ENCODE peak calls at places on chromosomes 4 and X, in nine cellular contexts. V, B, U, P, F, A, L, E and G are unnamed samples.

GRCh38 chr4:75950416-75950815 is 9.6 kb upstream of the NAAA start:
- DNase-seq in V (no peak), B (no peak), U (no peak), P (no peak), F (no peak), A (no peak), L (no peak), E (no peak), G (no peak)

GRCh38 chrX:103343105-103343504 is 13.1 kb downstream of the TCEAL7 start:
- DNase-seq in V (peak; percentile 52), B (peak; percentile 72), U (peak; percentile 32), P (no peak), F (peak; percentile 20), A (peak; percentile 30), L (peak; percentile 27), E (peak; percentile 44), G (no peak)

GRCh38 chr4:56828784-56829535 is 7.5 kb upstream of the SPINK2 start:
- DNase-seq in V (no peak), B (no peak), U (peak; percentile 91), P (no peak), F (no peak), A (no peak), L (no peak), E (no peak), G (no peak)

GRCh38 chr4:81164623-81165416 is 50.2 kb downstream of the PRKG2 start:
- DNase-seq in V (no peak), B (no peak), U (no peak), P (peak; percentile 76), F (no peak), A (no peak), L (no peak), E (no peak), G (no peak)

GRCh38 chr4:121778991-121779628 is 14.1 kb upstream of the SMIM43 start:
- DNase-seq in V (no peak), B (no peak), U (no peak), P (no peak), F (no peak), A (no peak), L (no peak), E (no peak), G (no peak)

GRCh38 chrX:96372313-96373046 is 312.2 kb upstream of the DIAPH2 start:
- DNase-seq in V (peak; percentile 37), B (no peak), U (peak; percentile 59), P (no peak), F (peak; percentile 15), A (peak; percentile 10), L (no peak), E (peak; percentile 14), G (no peak)

GRCh38 chrX:17042046-17042445 is 95.6 kb downstream of the REPS2 start:
- DNase-seq in V (no peak), B (no peak), U (no peak), P (no peak), F (no peak), A (no peak), L (no peak), E (no peak), G (no peak)

GRCh38 chr4:165207431-165208321 is at the start of gene KLHL2:
- DNase-seq in V (peak; percentile 88), B (peak; percentile 43), U (peak; percentile 82), P (no peak), F (peak; percentile 88), A (peak; percentile 69), L (peak; percentile 72), E (peak; percentile 94), G (no peak)

GRCh38 chr4:26482508-26483462 is 7.5 kb downstream of the CCKAR start:
- DNase-seq in V (no peak), B (no peak), U (no peak), P (no peak), F (no peak), A (no peak), L (no peak), E (no peak), G (no peak)

GRCh38 chrX:11641368-11641767 is 24.4 kb downstream of the ARHGAP6 start:
- DNase-seq in V (no peak), B (no peak), U (no peak), P (no peak), F (no peak), A (no peak), L (no peak), E (no peak), G (no peak)

GRCh38 chr4:3809028-3809427 is 42.8 kb downstream of the ADRA2C start:
- DNase-seq in V (no peak), B (no peak), U (no peak), P (no peak), F (no peak), A (no peak), L (no peak), E (no peak), G (no peak)

GRCh38 chr4:109302366-109303140 is at the start of gene COL25A1:
- DNase-seq in V (peak; percentile 50), B (peak; percentile 6), U (peak; percentile 78), P (peak; percentile 4), F (peak; percentile 21), A (peak; percentile 12), L (peak; percentile 94), E (peak; percentile 40), G (no peak)

GRCh38 chr4:30717208-30718020 is 2.8 kb upstream of the PCDH7 start:
- DNase-seq in V (no peak), B (no peak), U (peak; percentile 88), P (no peak), F (peak; percentile 34), A (peak; percentile 58), L (peak; percentile 76), E (peak; percentile 49), G (no peak)

GRCh38 chr4:82519776-82520175 is 42.0 kb downstream of the TMEM150C start:
- DNase-seq in V (no peak), B (no peak), U (peak; percentile 61), P (no peak), F (no peak), A (no peak), L (no peak), E (no peak), G (no peak)

GRCh38 chrX:130091976-130092522 is 18.2 kb downstream of the ELF4 start:
- DNase-seq in V (no peak), B (no peak), U (peak; percentile 93), P (no peak), F (peak; percentile 88), A (no peak), L (peak; percentile 26), E (peak; percentile 87), G (no peak)
- TF ChIP-seq CTCF in V (no peak), B (no peak), U (peak; percentile 30), P (peak; percentile 47), F (peak; percentile 23), A (no peak), L (no peak), E (peak; percentile 32), G (no peak)

DNA sequence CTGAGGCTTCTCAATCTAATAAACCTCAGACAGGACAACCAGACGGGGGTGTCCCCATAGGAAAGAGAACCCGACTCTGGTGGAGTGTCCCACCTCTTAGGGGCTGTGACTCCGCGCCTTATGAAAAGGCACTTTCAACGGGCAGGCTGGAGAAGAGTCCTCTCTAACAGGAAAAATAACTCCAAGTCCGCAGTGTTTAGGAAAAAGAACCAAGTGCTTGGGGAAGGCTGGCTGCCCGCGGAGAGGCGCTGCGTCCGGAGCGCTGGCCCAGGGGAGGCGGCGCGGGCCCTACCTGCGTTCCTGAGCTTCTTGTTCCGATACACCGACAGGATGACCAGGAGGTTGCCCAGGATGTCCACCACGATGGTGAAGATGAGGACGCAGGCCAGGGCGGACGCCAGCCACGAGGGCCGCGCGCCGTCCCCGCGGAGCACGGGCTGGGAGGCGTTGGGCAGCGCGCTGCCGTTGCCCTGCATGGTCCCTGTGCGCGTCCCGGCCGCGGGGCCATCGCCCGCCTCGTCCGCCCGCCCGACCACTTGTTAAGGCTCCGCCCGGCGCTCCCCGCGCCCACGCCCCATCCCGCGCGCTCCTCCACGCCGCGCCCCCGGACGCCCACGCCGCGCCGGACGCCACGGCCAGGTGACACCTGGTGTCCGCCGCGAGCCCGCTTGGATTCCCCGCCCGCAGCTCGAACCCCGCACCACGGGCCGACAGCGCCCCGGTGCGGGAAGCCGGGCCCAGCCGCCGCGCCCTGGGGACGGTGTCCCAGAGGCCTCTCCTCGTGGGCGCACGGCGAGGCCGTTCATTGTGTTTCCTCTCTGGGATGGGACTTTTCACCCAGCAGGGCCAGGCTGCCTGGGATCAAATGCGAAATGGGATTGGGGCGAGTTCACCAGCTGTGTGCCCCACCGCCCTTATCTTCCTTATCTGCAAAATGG is at the start of gene MTNR1A:
- DNase-seq in V (peak; percentile 8), B (no peak), U (no peak), P (no peak), F (no peak), A (no peak), L (peak; percentile 70), E (no peak), G (no peak)
- TF ChIP-seq CTCF in V (peak; percentile 6), B (no peak), U (no peak), P (peak; percentile 51), F (no peak), A (no peak), L (peak; percentile 19), E (no peak), G (no peak)

GRCh38 chr4:99564921-99565320 is 1.1 kb upstream of the TRMT10A start:
- DNase-seq in V (no peak), B (no peak), U (no peak), P (no peak), F (no peak), A (no peak), L (no peak), E (no peak), G (no peak)

GRCh38 chr4:99563310-99564186 is at the start of gene TRMT10A:
- DNase-seq in V (peak; percentile 98), B (peak; percentile 96), U (peak; percentile 97), P (peak; percentile 95), F (peak; percentile 91), A (peak; percentile 99), L (peak; percentile 95), E (peak; percentile 85), G (peak; percentile 90)
- TF ChIP-seq CTCF in V (no peak), B (peak; percentile 10), U (no peak), P (peak; percentile 32), F (no peak), A (peak; percentile 8), L (no peak), E (no peak), G (no peak)

DNA sequence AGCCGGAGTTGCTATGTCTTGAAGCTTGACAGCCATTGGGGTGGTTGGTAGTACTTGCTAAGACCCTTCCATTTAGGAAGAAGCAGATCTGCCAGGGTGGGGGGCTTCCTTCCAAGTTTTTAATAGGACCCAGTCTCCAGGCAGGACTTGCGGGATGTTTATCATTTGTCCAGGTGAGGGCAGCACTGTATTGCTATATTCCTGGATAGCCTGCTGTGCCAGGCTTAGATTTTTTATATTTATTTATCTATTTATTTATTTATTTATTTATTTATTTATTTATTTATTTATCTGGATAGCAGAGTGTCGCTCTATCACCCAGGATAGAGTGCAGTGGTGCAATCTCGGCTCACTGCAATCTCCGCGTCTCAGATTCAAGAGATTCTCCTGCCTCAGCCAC is 87.4 kb upstream of the CT45A1 start:
- DNase-seq in V (no peak), B (no peak), U (no peak), P (no peak), F (no peak), A (no peak), L (no peak), E (no peak), G (no peak)
- TF ChIP-seq CTCF in V (no peak), B (no peak), U (peak; percentile 13), P (peak; percentile 28), F (no peak), A (no peak), L (no peak), E (peak; percentile 44), G (no peak)